ENCODE peak calls at places on chromosomes 12 and 14, in six cellular contexts. One of them, this sample, is unnamed.

GRCh38 chr12:94134226-94134795 is 14.1 kb upstream of the PLXNC1 start:
- DNase-seq in germinal center: peak
- DNase-seq in activated T-cell treated with anti-CD3 and anti-CD28 coated beads, Interleukin-2, amount 50 U/mL, for 1 hour: no peak
- DNase-seq in cardiac fibroblast: peak
- DNase-seq in renal cortical epithelial cell: peak
- DNase-seq in tibial nerve: no peak
- DNase-seq in this sample: peak

GRCh38 chr12:124481772-124482566 is 85.4 kb downstream of the NCOR2 start:
- DNase-seq in cardiac fibroblast: no peak
- DNase-seq in germinal center: no peak
- DNase-seq in tibial nerve: no peak
- DNase-seq in renal cortical epithelial cell: no peak
- DNase-seq in activated T-cell treated with anti-CD3 and anti-CD28 coated beads, Interleukin-2, amount 50 U/mL, for 1 hour: no peak
- DNase-seq in this sample: no peak

GRCh38 chr12:4934651-4935050 is 24.9 kb downstream of the KCNA1 start:
- DNase-seq in activated T-cell treated with anti-CD3 and anti-CD28 coated beads, Interleukin-2, amount 50 U/mL, for 1 hour: no peak
- DNase-seq in tibial nerve: no peak
- DNase-seq in renal cortical epithelial cell: no peak
- DNase-seq in germinal center: no peak
- DNase-seq in cardiac fibroblast: no peak
- DNase-seq in this sample: no peak

GRCh38 chr14:54446201-54446693 is 5.1 kb upstream of the CNIH1 start:
- DNase-seq in tibial nerve: no peak
- DNase-seq in renal cortical epithelial cell: peak
- DNase-seq in activated T-cell treated with anti-CD3 and anti-CD28 coated beads, Interleukin-2, amount 50 U/mL, for 1 hour: no peak
- DNase-seq in cardiac fibroblast: peak
- DNase-seq in germinal center: no peak
- DNase-seq in this sample: no peak

GRCh38 chr14:72909163-72909562 is 15.3 kb upstream of the DPF3 start:
- DNase-seq in activated T-cell treated with anti-CD3 and anti-CD28 coated beads, Interleukin-2, amount 50 U/mL, for 1 hour: no peak
- DNase-seq in tibial nerve: no peak
- DNase-seq in cardiac fibroblast: no peak
- DNase-seq in renal cortical epithelial cell: no peak
- DNase-seq in germinal center: no peak
- DNase-seq in this sample: no peak

GRCh38 chr12:109624467-109624866 is 50.9 kb downstream of the MVK start:
- DNase-seq in germinal center: no peak
- DNase-seq in renal cortical epithelial cell: no peak
- DNase-seq in tibial nerve: no peak
- DNase-seq in activated T-cell treated with anti-CD3 and anti-CD28 coated beads, Interleukin-2, amount 50 U/mL, for 1 hour: no peak
- DNase-seq in cardiac fibroblast: no peak
- DNase-seq in this sample: no peak

GRCh38 chr14:23119362-23120327 is 590 bp upstream of the CEBPE start:
- DNase-seq in activated T-cell treated with anti-CD3 and anti-CD28 coated beads, Interleukin-2, amount 50 U/mL, for 1 hour: peak
- DNase-seq in tibial nerve: no peak
- DNase-seq in cardiac fibroblast: no peak
- DNase-seq in renal cortical epithelial cell: no peak
- DNase-seq in germinal center: peak
- DNase-seq in this sample: peak

GRCh38 chr12:7373226-7373625 is 69.4 kb downstream of the ACSM4 start:
- DNase-seq in germinal center: no peak
- DNase-seq in cardiac fibroblast: no peak
- DNase-seq in tibial nerve: no peak
- DNase-seq in activated T-cell treated with anti-CD3 and anti-CD28 coated beads, Interleukin-2, amount 50 U/mL, for 1 hour: no peak
- DNase-seq in renal cortical epithelial cell: no peak
- DNase-seq in this sample: no peak

GRCh38 chr14:67449096-67449495 is 37.1 kb upstream of the PLEK2 start:
- DNase-seq in germinal center: no peak
- DNase-seq in tibial nerve: no peak
- DNase-seq in cardiac fibroblast: no peak
- DNase-seq in renal cortical epithelial cell: no peak
- DNase-seq in activated T-cell treated with anti-CD3 and anti-CD28 coated beads, Interleukin-2, amount 50 U/mL, for 1 hour: no peak
- DNase-seq in this sample: no peak

GRCh38 chr14:55804198-55804553 is 224.2 kb downstream of the KTN1 start:
- DNase-seq in activated T-cell treated with anti-CD3 and anti-CD28 coated beads, Interleukin-2, amount 50 U/mL, for 1 hour: no peak
- DNase-seq in germinal center: no peak
- DNase-seq in cardiac fibroblast: no peak
- DNase-seq in renal cortical epithelial cell: no peak
- DNase-seq in tibial nerve: no peak
- DNase-seq in this sample: no peak

GRCh38 chr12:70785896-70786295 is 134.6 kb downstream of the PTPRR start:
- DNase-seq in renal cortical epithelial cell: no peak
- DNase-seq in cardiac fibroblast: no peak
- DNase-seq in activated T-cell treated with anti-CD3 and anti-CD28 coated beads, Interleukin-2, amount 50 U/mL, for 1 hour: no peak
- DNase-seq in tibial nerve: no peak
- DNase-seq in germinal center: no peak
- DNase-seq in this sample: no peak

GRCh38 chr12:104412681-104413080 is 44.1 kb upstream of the CHST11 start:
- DNase-seq in germinal center: peak
- DNase-seq in tibial nerve: no peak
- DNase-seq in activated T-cell treated with anti-CD3 and anti-CD28 coated beads, Interleukin-2, amount 50 U/mL, for 1 hour: no peak
- DNase-seq in cardiac fibroblast: no peak
- DNase-seq in renal cortical epithelial cell: no peak
- DNase-seq in this sample: no peak

GRCh38 chr12:115451785-115452736 is 768.1 kb upstream of the TBX3 start:
- DNase-seq in cardiac fibroblast: peak
- DNase-seq in activated T-cell treated with anti-CD3 and anti-CD28 coated beads, Interleukin-2, amount 50 U/mL, for 1 hour: no peak
- DNase-seq in tibial nerve: no peak
- DNase-seq in germinal center: peak
- DNase-seq in renal cortical epithelial cell: no peak
- DNase-seq in this sample: no peak

GRCh38 chr14:69708586-69709169 is 58.3 kb upstream of the SRSF5 start:
- DNase-seq in germinal center: no peak
- DNase-seq in cardiac fibroblast: no peak
- DNase-seq in activated T-cell treated with anti-CD3 and anti-CD28 coated beads, Interleukin-2, amount 50 U/mL, for 1 hour: no peak
- DNase-seq in renal cortical epithelial cell: no peak
- DNase-seq in tibial nerve: no peak
- DNase-seq in this sample: no peak

GRCh38 chr14:65599375-65599774 is 186.8 kb downstream of the FUT8 start:
- DNase-seq in activated T-cell treated with anti-CD3 and anti-CD28 coated beads, Interleukin-2, amount 50 U/mL, for 1 hour: no peak
- DNase-seq in germinal center: no peak
- DNase-seq in cardiac fibroblast: peak
- DNase-seq in renal cortical epithelial cell: peak
- DNase-seq in tibial nerve: no peak
- DNase-seq in this sample: no peak

GRCh38 chr12:31235868-31236395 is 90.0 kb downstream of the SINHCAF start:
- DNase-seq in germinal center: no peak
- DNase-seq in activated T-cell treated with anti-CD3 and anti-CD28 coated beads, Interleukin-2, amount 50 U/mL, for 1 hour: no peak
- DNase-seq in tibial nerve: no peak
- DNase-seq in cardiac fibroblast: no peak
- DNase-seq in renal cortical epithelial cell: no peak
- DNase-seq in this sample: no peak

GRCh38 chr12:1737643-1738286 is 46.9 kb downstream of the ADIPOR2 start:
- DNase-seq in germinal center: no peak
- DNase-seq in activated T-cell treated with anti-CD3 and anti-CD28 coated beads, Interleukin-2, amount 50 U/mL, for 1 hour: no peak
- DNase-seq in renal cortical epithelial cell: no peak
- DNase-seq in cardiac fibroblast: no peak
- DNase-seq in tibial nerve: no peak
- DNase-seq in this sample: no peak

GRCh38 chr14:104091061-104091926 is 5.8 kb downstream of the ASPG start:
- DNase-seq in germinal center: no peak
- DNase-seq in tibial nerve: no peak
- DNase-seq in activated T-cell treated with anti-CD3 and anti-CD28 coated beads, Interleukin-2, amount 50 U/mL, for 1 hour: no peak
- DNase-seq in cardiac fibroblast: no peak
- DNase-seq in renal cortical epithelial cell: no peak
- DNase-seq in this sample: no peak

GRCh38 chr12:1776139-1776975 is 44.0 kb upstream of the LRTM2 start:
- DNase-seq in germinal center: no peak
- DNase-seq in cardiac fibroblast: peak
- DNase-seq in activated T-cell treated with anti-CD3 and anti-CD28 coated beads, Interleukin-2, amount 50 U/mL, for 1 hour: no peak
- DNase-seq in renal cortical epithelial cell: peak
- DNase-seq in tibial nerve: no peak
- DNase-seq in this sample: no peak